ENCODE peak calls at places on chromosomes 2 and 18, in eight cellular contexts. W, L, M, Q, D, K, R and T are unnamed samples.

GRCh38 chr2:234992196-234992595 is 40.4 kb downstream of the SH3BP4 start:
- DNase-seq in K (no peak), L (no peak), D (no peak), Q (no peak), W (no peak), M (no peak), R (no peak), T (no peak)

GRCh38 chr2:29304399-29304798 is 189.2 kb downstream of the CLIP4 start:
- DNase-seq in W (peak; percentile 6), R (no peak), Q (no peak), D (no peak), M (no peak), L (no peak), K (no peak), T (no peak)

GRCh38 chr2:187577310-187577709 is 23.1 kb upstream of the TFPI start:
- DNase-seq in Q (no peak), K (no peak), M (no peak), L (no peak), W (no peak), R (no peak), D (no peak), T (no peak)

GRCh38 chr18:69494841-69495240 is 94.2 kb downstream of the DOK6 start:
- DNase-seq in D (no peak), Q (no peak), R (no peak), L (no peak), W (no peak), K (no peak), M (no peak), T (no peak)

GRCh38 chr2:68135448-68136320 is 22.0 kb upstream of the PNO1 start:
- DNase-seq in Q (no peak), D (no peak), W (no peak), R (no peak), K (no peak), L (no peak), M (no peak), T (no peak)

GRCh38 chr2:122634261-122634660 is 878.8 kb downstream of the TSN start:
- DNase-seq in D (no peak), Q (no peak), L (peak; percentile 85), M (no peak), K (no peak), R (peak; percentile 8), W (peak; percentile 87), T (peak; percentile 24)

GRCh38 chr2:7427293-7428060 is 510.3 kb downstream of the RNF144A start:
- DNase-seq in L (peak; percentile 14), Q (peak; percentile 58), R (peak; percentile 57), D (no peak), K (peak; percentile 34), W (peak; percentile 76), M (peak; percentile 56), T (peak; percentile 16)

GRCh38 chr2:223797073-223797472 is 40.3 kb downstream of the AP1S3 start:
- DNase-seq in M (no peak), W (no peak), Q (no peak), K (no peak), L (no peak), R (no peak), D (no peak), T (no peak)

GRCh38 chr18:75350440-75350839 is 77.1 kb downstream of the SMIM21 start:
- DNase-seq in D (no peak), W (no peak), M (no peak), K (no peak), R (no peak), Q (no peak), L (no peak), T (no peak)

GRCh38 chr2:119349289-119349688 is 17.3 kb downstream of the C2orf76 start:
- DNase-seq in L (no peak), K (no peak), Q (no peak), R (no peak), D (no peak), W (no peak), M (no peak), T (no peak)

GRCh38 chr18:52339891-52340371 is at the start of gene DCC:
- DNase-seq in R (no peak), K (no peak), D (no peak), M (peak; percentile 82), W (peak; percentile 77), Q (no peak), L (no peak), T (no peak)

GRCh38 chr18:35267809-35268208 is 22.2 kb downstream of the ZSCAN30 start:
- DNase-seq in Q (no peak), K (no peak), L (no peak), R (no peak), W (no peak), M (no peak), D (no peak), T (no peak)

GRCh38 chr2:25844089-25844488 is 34.2 kb downstream of the ASXL2 start:
- DNase-seq in W (peak; percentile 76), K (no peak), M (no peak), D (no peak), R (no peak), L (peak; percentile 11), Q (no peak), T (peak; percentile 19)

GRCh38 chr2:112482309-112483046 is 522 bp downstream of the TTL start:
- DNase-seq in Q (peak; percentile 37), D (no peak), R (peak; percentile 76), M (peak; percentile 17), W (peak; percentile 68), L (no peak), K (no peak), T (no peak)

GRCh38 chr2:121075641-121076500 is 209.1 kb downstream of the TFCP2L1 start:
- DNase-seq in Q (no peak), D (no peak), K (no peak), W (no peak), R (no peak), L (no peak), M (no peak), T (no peak)

GRCh38 chr2:60819155-60819862 is 62.1 kb upstream of the REL start:
- DNase-seq in R (no peak), M (no peak), K (no peak), Q (no peak), D (peak; percentile 84), W (no peak), L (no peak), T (no peak)

GRCh38 chr2:144071461-144071860 is 448.5 kb downstream of the ZEB2 start:
- DNase-seq in W (peak; percentile 85), R (peak; percentile 44), L (no peak), M (no peak), Q (no peak), D (no peak), K (no peak), T (no peak)

GRCh38 chr18:30465131-30465530 is 577.4 kb downstream of the DSC3 start:
- DNase-seq in W (no peak), K (no peak), L (no peak), R (no peak), Q (no peak), M (no peak), D (no peak), T (no peak)

GRCh38 chr18:27991391-27991790 is 185.5 kb downstream of the CDH2 start:
- DNase-seq in D (no peak), R (no peak), Q (no peak), W (no peak), L (no peak), M (no peak), K (no peak), T (no peak)

GRCh38 chr2:120470041-120470716 is 124.2 kb downstream of the INHBB start:
- DNase-seq in M (peak; percentile 4), R (peak; percentile 95), W (peak; percentile 99), K (no peak), L (peak; percentile 94), D (no peak), Q (no peak), T (peak; percentile 95)

GRCh38 chr2:12314119-12314735 is 402.5 kb upstream of the TRIB2 start:
- DNase-seq in Q (no peak), W (no peak), R (no peak), K (no peak), D (no peak), M (no peak), L (no peak), T (no peak)

GRCh38 chr2:34570266-34570872 is 971.3 kb upstream of the FAM98A start:
- DNase-seq in W (no peak), Q (no peak), K (no peak), D (no peak), M (no peak), L (no peak), R (no peak), T (no peak)